ENCODE peak calls at places on chromosome 17, in nine cellular contexts. E is A549, D is Peyer's patch, X is body of pancreas, J is thyroid gland, H is heart left ventricle, P is uterus, I is gastrocnemius medialis, N is ovary. F is an unnamed sample.

GRCh38 chr17:31431795-31432658 is 40.6 kb downstream of the RAB11FIP4 start:
- DNase-seq in E (no peak), J (no peak), H (no peak), I (no peak), X (no peak), N (no peak), P (no peak), D (no peak), F (no peak)

GRCh38 chr17:1134634-1135324 is 45.0 kb downstream of the ABR start:
- DNase-seq in I (no peak), E (no peak), N (no peak), P (no peak), J (no peak), D (no peak), X (peak; percentile 23), H (peak; percentile 74), F (no peak)

GRCh38 chr17:2893422-2893914 is 97.2 kb downstream of the RAP1GAP2 start:
- DNase-seq in N (no peak), D (no peak), I (no peak), H (no peak), P (no peak), E (no peak), J (no peak), X (peak; percentile 96), F (no peak)

GRCh38 chr17:67449065-67449464 is 72.0 kb downstream of the PITPNC1 start:
- DNase-seq in H (no peak), J (no peak), P (no peak), X (no peak), E (no peak), I (no peak), N (no peak), D (no peak), F (no peak)

GRCh38 chr17:3754458-3755334 is 31.0 kb downstream of the HASPIN start:
- DNase-seq in J (peak; percentile 91), X (peak; percentile 100), I (no peak), N (peak; percentile 44), E (peak; percentile 58), D (peak; percentile 82), P (no peak), H (no peak), F (peak; percentile 96)

GRCh38 chr17:27502526-27503324 is 46.5 kb downstream of the KSR1 start:
- DNase-seq in I (no peak), E (no peak), J (peak; percentile 93), P (no peak), X (no peak), N (peak; percentile 63), D (no peak), H (no peak), F (no peak)

GRCh38 chr17:41125064-41125463 is 1.1 kb upstream of the KRTAP4-12 start:
- DNase-seq in N (no peak), D (no peak), J (no peak), E (no peak), H (no peak), I (no peak), P (no peak), X (no peak), F (no peak)

GRCh38 chr17:70687421-70687820 is 518.1 kb downstream of the KCNJ2 start:
- DNase-seq in N (no peak), J (no peak), I (no peak), H (no peak), E (peak; percentile 48), X (no peak), D (no peak), P (no peak), F (no peak)

GRCh38 chr17:68172461-68172954 is 75.3 kb upstream of the AMZ2 start:
- DNase-seq in H (peak; percentile 61), I (peak; percentile 64), X (peak; percentile 83), J (peak; percentile 74), N (peak; percentile 55), D (peak; percentile 87), E (peak; percentile 71), P (peak; percentile 71), F (peak; percentile 68)

GRCh38 chr17:6455321-6455705 is 11.1 kb downstream of the PIMREG start:
- DNase-seq in N (no peak), X (peak; percentile 23), D (peak; percentile 45), E (no peak), H (no peak), I (no peak), J (peak; percentile 89), P (no peak), F (no peak)

GRCh38 chr17:57894848-57895247 is 45.0 kb upstream of the MRPS23 start:
- DNase-seq in P (no peak), J (no peak), H (no peak), D (no peak), X (no peak), I (no peak), N (no peak), E (no peak), F (no peak)

GRCh38 chr17:57895382-57896060 is 45.7 kb upstream of the MRPS23 start:
- DNase-seq in D (no peak), N (no peak), X (peak; percentile 92), I (peak; percentile 71), J (peak; percentile 79), H (peak; percentile 70), E (peak; percentile 73), P (peak; percentile 79), F (no peak)

GRCh38 chr17:57890857-57891232 is 41.0 kb upstream of the MRPS23 start:
- DNase-seq in J (no peak), P (no peak), I (peak; percentile 93), N (no peak), H (no peak), X (peak; percentile 36), D (no peak), E (no peak), F (no peak)

GRCh38 chr17:57892146-57892819 is 42.4 kb upstream of the MRPS23 start:
- DNase-seq in P (peak; percentile 88), X (peak; percentile 95), N (peak; percentile 72), D (peak; percentile 78), I (peak; percentile 95), J (peak; percentile 89), E (peak; percentile 92), H (peak; percentile 87), F (peak; percentile 79)

GRCh38 chr17:57892820-57893595 is 43.2 kb upstream of the MRPS23 start:
- DNase-seq in E (peak; percentile 92), H (peak; percentile 92), N (peak; percentile 78), X (peak; percentile 94), I (peak; percentile 99), J (peak; percentile 97), D (peak; percentile 49), P (peak; percentile 90), F (peak; percentile 85)
- TF ChIP-seq POLR2A in E (no peak), H (no peak), N (no peak), X (peak; percentile 88), I (peak; percentile 43), J (peak; percentile 63), D (no peak), P (peak; percentile 7), F (peak; percentile 42)

DNA sequence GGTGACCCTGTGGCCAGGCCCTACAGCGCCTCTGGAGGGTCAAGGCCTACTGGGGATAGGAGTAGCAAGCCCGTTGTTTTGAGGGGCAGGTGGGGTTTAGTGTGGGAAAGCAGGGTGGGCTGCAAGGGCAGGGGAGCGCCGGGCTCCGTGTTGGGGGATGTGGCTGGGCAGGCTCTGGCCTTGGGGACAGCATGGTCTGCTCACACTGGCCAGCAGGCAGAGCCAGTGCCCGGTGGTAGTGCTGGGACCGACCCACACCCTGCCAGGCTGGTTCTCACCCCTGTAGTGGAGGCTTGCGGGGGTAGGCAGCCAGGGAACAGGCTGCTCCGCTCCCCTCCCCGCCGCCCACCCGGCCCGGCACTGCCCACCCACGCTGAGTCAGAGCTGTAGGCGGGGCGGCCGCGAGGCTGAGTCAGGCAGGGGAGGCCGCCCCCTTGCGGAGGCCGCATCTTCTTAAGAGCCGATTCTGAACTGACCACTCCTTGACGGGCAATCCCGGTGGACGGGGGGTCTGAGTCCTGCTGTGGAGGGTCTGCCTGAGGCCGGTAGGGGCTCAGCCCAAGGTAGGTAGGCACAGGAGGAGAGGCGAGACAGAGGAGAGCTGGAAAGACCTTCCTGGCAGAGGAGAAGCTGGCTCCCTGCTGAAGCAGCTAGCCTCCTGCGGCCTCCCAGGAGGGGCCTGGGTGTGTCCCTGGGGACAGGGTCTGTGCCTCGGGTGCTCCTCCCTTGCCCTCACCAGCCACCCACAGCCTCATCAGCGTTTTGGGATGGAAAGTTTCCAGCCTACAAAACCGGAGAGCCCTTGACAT is 62.4 kb downstream of the BAIAP2 start:
- DNase-seq in I (peak; percentile 58), P (peak; percentile 90), J (peak; percentile 85), N (peak; percentile 86), D (peak; percentile 61), E (peak; percentile 82), H (peak; percentile 69), X (peak; percentile 79), F (peak; percentile 73)
- TF ChIP-seq POLR2A in I (peak; percentile 15), P (peak; percentile 17), J (peak; percentile 19), N (no peak), D (no peak), E (no peak), H (no peak), X (no peak), F (peak; percentile 23)

GRCh38 chr17:78340183-78340955 is 19.5 kb downstream of the SOCS3 start:
- DNase-seq in X (no peak), I (no peak), H (no peak), N (no peak), P (no peak), D (no peak), J (no peak), E (no peak), F (no peak)

GRCh38 chr17:78338860-78339259 is 21.0 kb downstream of the SOCS3 start:
- DNase-seq in N (no peak), H (no peak), P (no peak), E (no peak), I (no peak), X (peak; percentile 53), D (peak; percentile 72), J (no peak), F (no peak)

GRCh38 chr17:78335176-78335575 is 24.7 kb downstream of the SOCS3 start:
- DNase-seq in H (no peak), X (no peak), I (no peak), J (peak; percentile 57), D (no peak), E (no peak), N (no peak), P (no peak), F (no peak)

GRCh38 chr17:78341559-78342437 is 18.1 kb downstream of the SOCS3 start:
- DNase-seq in P (peak; percentile 87), H (peak; percentile 88), J (peak; percentile 80), E (peak; percentile 77), X (peak; percentile 85), I (peak; percentile 84), N (peak; percentile 79), D (no peak), F (peak; percentile 47)

GRCh38 chr17:78337244-78338109 is 22.4 kb downstream of the SOCS3 start:
- DNase-seq in E (peak; percentile 94), J (no peak), D (peak; percentile 85), H (no peak), N (no peak), P (no peak), I (no peak), X (no peak), F (no peak)
- TF ChIP-seq POLR2A in E (no peak), J (no peak), D (no peak), H (no peak), N (no peak), P (no peak), I (no peak), X (no peak), F (no peak)

DNA sequence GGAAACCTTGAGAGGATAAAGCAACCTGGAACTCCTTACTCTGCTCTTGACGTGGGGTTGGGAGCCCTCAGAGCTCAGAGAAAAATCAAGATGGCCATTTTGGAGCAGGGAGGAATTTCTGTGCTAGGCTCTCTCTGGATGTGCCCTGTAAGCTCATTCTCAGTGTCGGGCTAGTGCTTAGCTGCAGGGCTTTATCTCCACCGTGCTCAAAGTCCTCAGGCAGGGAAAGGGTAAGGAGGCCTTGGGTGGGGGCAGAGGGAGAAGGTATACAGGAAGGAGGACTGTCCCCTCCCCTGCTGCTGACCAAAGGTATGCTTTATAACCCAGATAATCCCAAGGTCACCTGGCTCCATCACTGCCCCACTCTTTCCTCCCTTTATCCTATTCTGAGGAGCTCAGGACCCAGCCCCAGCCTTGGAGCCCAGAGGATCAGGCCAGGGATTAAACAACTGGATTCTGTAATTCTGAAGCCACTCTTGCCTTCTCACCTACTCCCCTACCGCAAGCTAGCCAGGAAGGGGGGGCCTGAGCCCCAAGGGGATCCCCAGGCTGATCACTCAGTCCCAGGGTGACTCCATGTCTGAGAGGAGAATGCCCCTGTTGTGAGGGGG is 1.1 kb downstream of the DHRS11 start:
- DNase-seq in E (no peak), D (no peak), J (no peak), N (no peak), I (no peak), H (no peak), X (no peak), P (no peak), F (no peak)
- TF ChIP-seq POLR2A in E (no peak), D (peak; percentile 95), J (no peak), N (no peak), I (no peak), H (no peak), X (no peak), P (no peak), F (no peak)

F was measured in prostate gland.